ENCODE peak calls at places on chromosomes 2 and 18, in six cellular contexts. Y, P, I, J, Z and D are unnamed samples.

GRCh38 chr2:24915796-24916195 is 4.2 kb downstream of the ADCY3 start:
- DNase-seq in J (no peak), P (no peak), Z (no peak), Y (no peak), I (no peak), D (no peak)

GRCh38 chr2:8709611-8710010 is 27.8 kb downstream of the ID2 start:
- DNase-seq in J (no peak), P (no peak), I (no peak), Y (no peak), Z (no peak), D (no peak)

GRCh38 chr2:85135066-85135914 is 2.1 kb downstream of the TCF7L1 start:
- DNase-seq in J (no peak), Z (peak), I (no peak), P (no peak), Y (no peak), D (no peak)

GRCh38 chr2:126895336-126895735 is 3.4 kb upstream of the TEX51 start:
- DNase-seq in Y (no peak), J (no peak), I (peak), Z (no peak), P (no peak), D (no peak)

GRCh38 chr2:207772081-207772843 is 2.6 kb upstream of the FZD5 start:
- DNase-seq in Y (no peak), Z (peak), J (peak), I (no peak), P (no peak), D (no peak)

GRCh38 chr2:238286551-238286950 is 1.9 kb downstream of the PER2 start:
- DNase-seq in I (peak), Y (no peak), Z (peak), P (peak), J (no peak), D (peak)

GRCh38 chr18:12076424-12077140 is 17.1 kb upstream of the ANKRD62 start:
- DNase-seq in J (peak), Y (peak), Z (peak), P (no peak), I (peak), D (no peak)

GRCh38 chr2:73503992-73504570 is 118.4 kb downstream of the ALMS1 start:
- DNase-seq in I (no peak), Y (no peak), Z (no peak), P (no peak), J (peak), D (no peak)

GRCh38 chr2:167787562-167787961 is 459.8 kb downstream of the STK39 start:
- DNase-seq in I (no peak), J (no peak), P (no peak), Y (no peak), Z (no peak), D (no peak)

GRCh38 chr18:45962461-45962860 is 4.7 kb downstream of the EPG5 start:
- DNase-seq in I (no peak), P (peak), Y (no peak), Z (no peak), J (peak), D (no peak)

GRCh38 chr18:59416818-59417217 is 57.8 kb upstream of the LMAN1 start:
- DNase-seq in J (no peak), Z (no peak), Y (no peak), P (no peak), I (no peak), D (no peak)

GRCh38 chr2:109451671-109452070 is 162.1 kb downstream of the SEPTIN10 start:
- DNase-seq in J (no peak), Z (no peak), P (no peak), I (no peak), Y (no peak), D (peak)

GRCh38 chr2:180133736-180134135 is 126.6 kb upstream of the CWC22 start:
- DNase-seq in I (peak), P (no peak), Z (no peak), Y (no peak), J (no peak), D (no peak)

GRCh38 chr2:166972002-166972401 is 83.7 kb downstream of the XIRP2 start:
- DNase-seq in I (no peak), J (no peak), Y (no peak), Z (no peak), P (no peak), D (no peak)

GRCh38 chr2:9002637-9003365 is 683 bp downstream of the MBOAT2 start:
- DNase-seq in J (peak), I (no peak), P (no peak), Y (no peak), Z (peak), D (peak)

GRCh38 chr2:230184727-230185578 is 34.8 kb downstream of the SP110 start:
- DNase-seq in Z (no peak), P (no peak), Y (no peak), J (no peak), I (no peak), D (no peak)
- TF ChIP-seq EP300 in Z (no peak), P (no peak), Y (no peak), J (no peak), I (no peak), D (no peak)

GRCh38 chr2:68230246-68231060 is 21.9 kb downstream of the PPP3R1 start:
- DNase-seq in I (no peak), Y (no peak), J (no peak), Z (no peak), P (no peak), D (no peak)
- TF ChIP-seq EP300 in I (no peak), Y (no peak), J (no peak), Z (no peak), P (no peak), D (no peak)

DNA sequence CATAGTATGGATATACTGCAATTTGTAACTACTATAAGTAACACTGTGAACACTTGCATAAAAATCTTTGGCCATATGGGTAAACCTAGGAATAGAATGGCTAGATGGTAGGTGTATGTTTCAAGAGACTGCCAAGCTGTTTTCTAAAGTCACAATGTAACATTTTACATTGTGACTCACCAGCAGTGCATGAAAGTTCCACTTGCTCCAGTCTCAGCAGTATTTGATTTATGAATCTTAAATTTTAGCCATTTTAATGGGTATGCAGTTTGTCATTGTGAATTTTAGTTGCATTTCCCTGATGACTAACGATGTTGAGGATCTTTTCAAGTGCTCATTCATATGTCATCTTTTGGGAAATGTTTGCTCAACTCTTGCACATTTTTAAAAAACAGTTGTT is 86.1 kb downstream of the FARSB start:
- DNase-seq in Z (no peak), J (no peak), Y (no peak), P (no peak), I (no peak), D (no peak)
- TF ChIP-seq EP300 in Z (no peak), J (no peak), Y (no peak), P (no peak), I (no peak), D (no peak)

DNA sequence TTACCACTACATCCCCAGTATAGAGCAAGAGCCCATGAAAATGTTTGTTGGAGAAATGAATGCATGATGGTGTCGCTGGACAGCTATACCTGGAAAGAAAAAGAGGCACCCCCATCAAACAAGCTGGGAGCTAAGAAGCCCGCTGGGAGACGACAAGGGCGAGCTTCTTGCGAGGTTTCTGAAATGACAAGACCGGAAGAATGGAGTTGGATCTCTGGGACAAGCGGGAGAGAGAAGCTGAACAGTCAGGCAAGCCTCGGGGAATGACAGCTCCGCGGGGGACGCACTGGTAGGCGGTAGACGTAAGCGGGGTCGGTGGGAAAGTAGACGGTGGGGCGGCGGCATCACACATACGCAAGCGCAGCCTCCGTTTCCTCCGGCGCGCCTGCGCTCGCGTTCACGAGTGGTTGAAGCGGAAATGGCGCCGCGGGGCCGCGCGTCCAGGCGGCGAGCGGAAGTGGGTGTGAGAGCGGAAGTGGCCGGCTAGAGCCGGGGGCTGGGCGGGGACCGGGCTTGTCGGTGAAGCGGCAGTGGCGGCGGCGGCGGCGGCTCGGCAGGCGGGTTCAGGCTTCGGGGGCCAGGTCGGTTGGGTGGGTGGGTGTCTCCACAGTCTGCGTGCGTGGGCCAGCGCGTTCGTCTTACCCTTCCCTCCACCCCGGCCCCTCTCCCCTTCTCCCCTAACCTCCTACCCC is at the start of gene ARPC2:
- DNase-seq in P (peak), Z (peak), J (peak), I (peak), Y (peak), D (peak)
- TF ChIP-seq EP300 in P (peak), Z (no peak), J (no peak), I (no peak), Y (no peak), D (no peak)

DNA sequence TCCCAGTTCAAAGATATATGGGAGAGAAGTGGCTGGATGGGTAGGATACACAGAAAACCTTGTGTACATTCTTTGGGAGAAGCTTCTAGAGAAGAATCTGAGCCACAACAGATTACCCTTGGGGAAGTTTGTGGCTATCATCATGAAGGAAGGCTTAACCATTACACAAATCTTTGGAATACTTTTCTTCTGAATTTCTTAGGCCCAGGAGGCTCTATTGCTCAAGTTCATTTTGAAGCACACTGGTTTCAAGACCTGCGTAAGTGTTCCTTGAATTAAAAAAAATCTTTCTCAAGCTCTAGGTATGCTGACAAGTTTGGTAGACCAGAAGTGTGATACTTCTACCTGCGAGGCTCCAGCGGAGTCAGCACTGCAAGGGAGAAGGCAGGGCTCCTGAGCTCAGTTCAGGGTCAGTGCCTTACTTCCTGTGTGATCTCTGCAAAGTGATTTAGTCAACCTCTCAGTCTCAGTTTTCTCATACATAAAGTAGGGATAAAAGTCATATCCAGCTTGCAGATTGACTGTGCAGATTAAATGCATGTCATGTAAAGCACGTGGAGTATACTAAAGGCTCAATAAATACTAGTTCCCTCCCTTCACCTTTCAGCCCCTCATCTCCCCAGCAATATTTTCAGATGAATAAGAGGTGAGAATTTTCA is 438.6 kb downstream of the DLGAP1 start:
- DNase-seq in P (no peak), Y (no peak), J (no peak), Z (no peak), I (no peak), D (no peak)
- TF ChIP-seq EP300 in P (no peak), Y (no peak), J (no peak), Z (no peak), I (no peak), D (no peak)

DNA sequence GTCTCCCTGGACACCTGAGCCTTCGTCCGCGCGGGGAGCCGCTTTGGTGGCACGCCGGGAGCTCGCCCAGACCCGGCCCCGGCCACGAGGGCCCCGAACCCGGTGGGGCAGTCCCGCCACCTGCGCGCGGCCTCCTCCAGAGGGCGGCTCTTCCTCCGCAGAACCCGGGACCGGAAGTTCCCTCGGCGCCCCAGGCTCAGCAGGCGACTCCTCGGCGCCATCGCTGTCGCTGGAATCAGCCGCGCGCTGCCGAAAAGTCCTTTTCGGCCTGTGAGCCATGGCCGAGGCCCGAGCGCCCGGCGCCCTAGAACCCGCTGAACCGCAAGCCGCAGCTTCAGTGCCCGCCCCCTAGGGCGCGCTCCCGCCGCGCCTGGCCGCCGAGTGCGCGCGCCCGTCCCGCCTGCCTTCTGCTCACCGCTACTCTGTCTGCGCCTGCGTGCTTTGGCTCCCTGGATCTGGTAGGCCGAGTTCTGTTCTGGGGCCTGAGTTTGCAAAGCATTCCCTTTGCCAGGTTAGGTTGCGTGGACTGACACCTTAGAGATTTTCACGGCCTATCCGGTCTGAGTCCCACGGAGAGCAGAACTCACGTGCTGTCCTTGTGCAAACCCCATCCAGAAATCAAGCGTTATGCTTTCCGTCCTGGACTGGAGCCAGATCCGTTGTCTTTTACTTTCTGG is at the start of gene GCFC2:
- DNase-seq in Y (peak), I (peak), J (peak), P (peak), Z (peak), D (peak)
- TF ChIP-seq EP300 in Y (no peak), I (no peak), J (no peak), P (no peak), Z (no peak), D (no peak)

DNA sequence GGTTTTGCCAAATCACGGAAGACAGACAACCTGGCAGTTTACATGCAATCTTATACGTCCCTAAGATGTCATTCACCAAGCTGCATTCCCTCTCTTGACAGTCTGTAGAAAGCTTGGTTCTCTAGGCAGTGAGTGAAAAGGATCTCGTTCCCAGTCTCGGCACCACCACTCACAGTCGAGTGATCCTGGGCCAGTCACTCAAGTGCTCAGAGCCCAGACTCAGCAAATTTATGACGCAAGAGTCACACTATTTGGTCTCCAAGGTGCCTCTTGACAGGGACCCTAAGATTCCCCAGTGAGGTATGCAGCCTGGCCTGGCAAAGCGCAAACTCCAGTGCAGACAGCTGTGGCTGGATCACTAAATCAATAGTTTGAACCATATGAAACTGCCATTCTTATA is 77.9 kb downstream of the EIPR1 start:
- DNase-seq in J (no peak), I (no peak), Z (no peak), Y (no peak), P (no peak), D (no peak)
- TF ChIP-seq EP300 in J (no peak), I (no peak), Z (no peak), Y (no peak), P (no peak), D (no peak)

GRCh38 chr2:113234721-113235346 is 43.9 kb downstream of the PAX8 start:
- DNase-seq in P (no peak), J (peak), Y (no peak), I (no peak), Z (no peak), D (no peak)

GRCh38 chr2:113236367-113237159 is 42.2 kb downstream of the PAX8 start:
- DNase-seq in P (no peak), J (no peak), Z (peak), I (no peak), Y (no peak), D (peak)

GRCh38 chr2:113240915-113241911 is 37.5 kb downstream of the PAX8 start:
- DNase-seq in Z (peak), J (peak), I (peak), P (peak), Y (peak), D (peak)

GRCh38 chr2:113240150-113240914 is 38.4 kb downstream of the PAX8 start:
- DNase-seq in P (no peak), Z (peak), J (no peak), I (peak), Y (peak), D (peak)

DNA sequence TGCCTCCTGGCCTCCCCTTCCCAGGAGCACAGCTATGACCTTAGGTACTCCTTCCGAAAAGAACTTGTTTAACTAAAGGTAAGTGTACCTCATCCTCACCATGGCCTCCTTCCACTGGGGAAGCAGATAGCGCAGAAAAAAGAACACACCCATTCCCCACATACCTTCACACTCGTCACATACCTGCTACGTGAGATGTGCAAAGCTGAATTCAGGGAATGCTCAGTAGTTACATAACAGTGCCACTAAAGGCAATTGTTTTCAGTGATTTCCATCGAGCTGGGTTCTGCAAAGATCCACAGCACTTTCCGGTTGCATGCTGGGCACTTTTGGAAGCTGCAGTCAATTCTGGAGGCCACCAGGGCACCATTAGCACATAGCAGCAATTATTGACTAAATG is 41.1 kb downstream of the PAX8 start:
- DNase-seq in J (no peak), Z (no peak), P (peak), Y (no peak), I (no peak), D (no peak)
- TF ChIP-seq EP300 in J (no peak), Z (no peak), P (no peak), Y (no peak), I (no peak), D (no peak)

GRCh38 chr18:9743200-9744016 is 35.3 kb downstream of the RAB31 start:
- DNase-seq in Z (no peak), I (peak), Y (peak), J (peak), P (peak), D (no peak)
- TF ChIP-seq EP300 in Z (no peak), I (no peak), Y (peak), J (peak), P (no peak), D (no peak)